ENCODE peak calls at places on chromosome 12, in eight cellular contexts. I, P, Q, T, U, H, C and X are unnamed samples.

GRCh38 chr12:65907465-65907864 is 83.2 kb downstream of the HMGA2 start:
- DNase-seq in I (no peak), P (no peak), Q (no peak), T (no peak), U (no peak), H (no peak), C (no peak), X (no peak)

GRCh38 chr12:114902665-114903393 is 218.9 kb upstream of the TBX3 start:
- DNase-seq in I (no peak), P (no peak), Q (no peak), T (no peak), U (no peak), H (peak; percentile 70), C (no peak), X (no peak)

GRCh38 chr12:115079760-115080159 is 395.8 kb upstream of the TBX3 start:
- DNase-seq in I (no peak), P (no peak), Q (peak; percentile 81), T (no peak), U (no peak), H (no peak), C (no peak), X (no peak)

GRCh38 chr12:86249856-86250255 is 6.3 kb downstream of the MGAT4C start:
- DNase-seq in I (no peak), P (no peak), Q (no peak), T (no peak), U (no peak), H (peak; percentile 70), C (no peak), X (no peak)

GRCh38 chr12:9372202-9372601 is 164.0 kb upstream of the PZP start:
- DNase-seq in I (no peak), P (no peak), Q (no peak), T (no peak), U (no peak), H (no peak), C (no peak), X (no peak)

GRCh38 chr12:116498471-116498870 is 60.7 kb upstream of the MAP1LC3B2 start:
- DNase-seq in I (no peak), P (no peak), Q (no peak), T (no peak), U (no peak), H (no peak), C (no peak), X (no peak)

GRCh38 chr12:102480401-102480800 is at the start of gene IGF1:
- DNase-seq in I (peak; percentile 23), P (no peak), Q (no peak), T (no peak), U (no peak), H (peak; percentile 9), C (no peak), X (no peak)

GRCh38 chr12:27449011-27449410 is 2.5 kb downstream of the SMCO2 start:
- DNase-seq in I (no peak), P (no peak), Q (no peak), T (no peak), U (no peak), H (no peak), C (no peak), X (no peak)

GRCh38 chr12:50102186-50102585 is 1.6 kb upstream of the GPD1 start:
- DNase-seq in I (no peak), P (no peak), Q (no peak), T (no peak), U (no peak), H (no peak), C (no peak), X (no peak)

GRCh38 chr12:111443586-111443985 is 37.9 kb downstream of the SH2B3 start:
- DNase-seq in I (no peak), P (no peak), Q (peak; percentile 86), T (no peak), U (no peak), H (peak; percentile 79), C (no peak), X (no peak)

GRCh38 chr12:88870000-88870737 is 289.9 kb upstream of the KITLG start:
- DNase-seq in I (no peak), P (no peak), Q (no peak), T (no peak), U (no peak), H (peak; percentile 33), C (no peak), X (no peak)

GRCh38 chr12:127383281-127383680 is 883.7 kb upstream of the TMEM132C start:
- DNase-seq in I (no peak), P (no peak), Q (no peak), T (no peak), U (no peak), H (peak; percentile 37), C (no peak), X (no peak)

GRCh38 chr12:106227641-106228319 is 20.0 kb downstream of the CKAP4 start:
- DNase-seq in I (no peak), P (peak; percentile 33), Q (peak; percentile 27), T (no peak), U (no peak), H (peak; percentile 63), C (peak; percentile 77), X (no peak)

GRCh38 chr12:3084742-3085141 is 7.6 kb downstream of the TSPAN9 start:
- DNase-seq in I (no peak), P (no peak), Q (no peak), T (no peak), U (peak; percentile 37), H (no peak), C (no peak), X (no peak)

GRCh38 chr12:93521225-93521854 is 51.1 kb upstream of the SOCS2 start:
- DNase-seq in I (no peak), P (no peak), Q (peak; percentile 13), T (no peak), U (no peak), H (no peak), C (no peak), X (no peak)

GRCh38 chr12:60266381-60266852 is 670.6 kb downstream of the SLC16A7 start:
- DNase-seq in I (no peak), P (no peak), Q (no peak), T (peak; percentile 88), U (no peak), H (peak; percentile 87), C (no peak), X (peak; percentile 6)

GRCh38 chr12:50387972-50388478 is 8.4 kb downstream of the FAM186A start:
- DNase-seq in I (no peak), P (no peak), Q (no peak), T (no peak), U (no peak), H (no peak), C (no peak), X (no peak)

GRCh38 chr12:124792961-124793441 is 70.7 kb downstream of the SCARB1 start:
- DNase-seq in I (no peak), P (no peak), Q (no peak), T (no peak), U (no peak), H (no peak), C (no peak), X (no peak)

GRCh38 chr12:124792177-124792576 is 71.5 kb downstream of the SCARB1 start:
- DNase-seq in I (no peak), P (no peak), Q (no peak), T (no peak), U (no peak), H (no peak), C (no peak), X (no peak)

GRCh38 chr12:124797321-124797720 is 66.3 kb downstream of the SCARB1 start:
- DNase-seq in I (no peak), P (no peak), Q (no peak), T (no peak), U (no peak), H (no peak), C (no peak), X (no peak)

GRCh38 chr12:124796303-124796957 is 67.2 kb downstream of the SCARB1 start:
- DNase-seq in I (no peak), P (no peak), Q (no peak), T (no peak), U (no peak), H (no peak), C (no peak), X (no peak)

DNA sequence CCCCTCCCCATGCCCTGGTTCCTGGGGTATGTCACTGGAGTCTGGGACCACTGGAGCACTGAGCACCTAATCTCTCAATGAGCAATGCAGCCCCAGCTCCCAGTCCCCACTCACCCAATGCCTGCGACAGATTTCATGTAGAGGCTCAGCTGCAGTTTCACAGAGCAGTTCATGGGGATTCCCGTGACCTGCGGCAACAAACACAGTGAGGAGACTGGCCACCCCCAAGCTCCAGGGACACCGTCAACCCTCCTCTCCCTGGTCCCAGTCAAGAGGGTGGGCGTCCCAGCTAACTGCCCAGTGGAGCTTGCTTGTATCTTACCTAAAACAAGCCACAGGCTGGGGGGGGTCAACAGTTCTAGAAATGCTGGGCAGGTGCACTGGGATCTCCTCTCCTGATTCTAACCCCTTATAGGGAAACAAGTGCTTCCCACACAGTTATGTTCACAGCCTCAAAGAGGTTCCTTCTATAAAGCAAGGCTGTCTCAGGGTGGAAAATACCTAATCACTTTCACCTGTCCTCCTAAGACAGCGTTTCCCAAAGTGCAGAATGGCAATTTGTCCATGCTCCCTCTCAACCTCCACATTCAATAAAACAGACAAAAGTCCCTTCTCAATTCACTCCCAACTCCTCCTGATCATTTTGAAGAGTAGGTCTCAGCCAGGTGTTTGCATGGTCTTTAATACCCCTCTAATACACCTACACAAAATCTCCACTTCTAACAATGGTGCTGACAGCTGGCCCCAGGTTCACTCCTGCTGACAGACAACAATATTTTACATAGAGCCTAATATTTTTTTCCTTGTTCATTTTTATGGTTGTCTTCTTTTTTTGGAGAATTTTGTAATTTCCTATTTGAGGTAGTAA is 68.3 kb downstream of the SCARB1 start:
- DNase-seq in I (no peak), P (no peak), Q (no peak), T (no peak), U (no peak), H (no peak), C (no peak), X (no peak)
- H3K4me1 ChIP-seq in I (no peaks in the 10 kb centered on the region), P (no peaks in the 10 kb centered on the region), Q (no peaks in the 10 kb centered on the region), T (no peaks in the 10 kb centered on the region), U (no peaks in the 10 kb centered on the region), H (peaks cover 7% of the 10 kb centered on the region), C (no peaks in the 10 kb centered on the region), X (no peaks in the 10 kb centered on the region)

GRCh38 chr12:94618995-94619695 is 31.2 kb downstream of the TMCC3 start:
- DNase-seq in I (no peak), P (no peak), Q (no peak), T (peak; percentile 56), U (no peak), H (peak; percentile 76), C (no peak), X (peak; percentile 63)
- H3K4me1 ChIP-seq in I (peaks cover 18% of the 10 kb centered on the region), P (peaks cover 8% of the 10 kb centered on the region), Q (peaks cover 17% of the 10 kb centered on the region), T (peaks cover 2% of the 10 kb centered on the region), U (peaks cover 53% of the 10 kb centered on the region), H (peaks cover 31% of the 10 kb centered on the region), C (peaks cover 7% of the 10 kb centered on the region), X (peaks cover 60% of the 10 kb centered on the region)

DNA sequence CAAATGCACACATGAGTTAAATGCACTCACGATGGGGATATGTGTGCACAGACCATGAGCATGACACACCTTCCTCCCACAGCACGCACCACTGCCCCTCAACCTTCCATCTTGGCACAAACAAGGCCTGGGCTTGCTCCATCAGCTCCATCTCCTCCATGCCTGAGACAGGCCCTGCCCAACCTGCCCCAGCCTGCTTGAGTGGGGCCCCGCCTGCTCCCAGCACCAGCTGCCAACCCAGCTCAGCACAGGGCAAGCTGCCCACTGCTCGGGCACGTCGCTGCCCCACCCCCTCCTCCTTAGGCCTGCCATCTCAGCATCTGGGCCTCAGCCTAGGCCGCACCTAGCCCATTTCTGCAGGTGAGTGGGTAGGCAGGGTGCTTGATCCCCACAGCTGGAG is 27.6 kb upstream of the KRT78 start:
- DNase-seq in I (no peak), P (peak; percentile 93), Q (no peak), T (no peak), U (peak; percentile 42), H (no peak), C (no peak), X (no peak)
- H3K4me1 ChIP-seq in I (peaks cover 7% of the 10 kb centered on the region), P (no peaks in the 10 kb centered on the region), Q (peaks cover 31% of the 10 kb centered on the region), T (peaks cover 35% of the 10 kb centered on the region), U (peaks cover 45% of the 10 kb centered on the region), H (peaks cover 33% of the 10 kb centered on the region), C (peaks cover 11% of the 10 kb centered on the region), X (peaks cover 90% of the 10 kb centered on the region)

GRCh38 chr12:11823043-11823442 is 173.6 kb downstream of the ETV6 start:
- DNase-seq in I (no peak), P (no peak), Q (no peak), T (no peak), U (no peak), H (peak; percentile 32), C (no peak), X (no peak)
- H3K4me1 ChIP-seq in I (peaks cover 6% of the 10 kb centered on the region), P (no peaks in the 10 kb centered on the region), Q (peaks cover 18% of the 10 kb centered on the region), T (peaks cover 4% of the 10 kb centered on the region), U (peaks cover 53% of the 10 kb centered on the region), H (peaks cover 22% of the 10 kb centered on the region), C (peaks cover 10% of the 10 kb centered on the region), X (no peaks in the 10 kb centered on the region)